ENCODE peak calls at places on chromosomes 7 and 10, in seven cellular contexts. H is fibroblast of pulmonary artery, B is foreskin fibroblast, E is SK-N-SH, S is NB4, M is prostate gland, C is heart right ventricle. G is an unnamed sample.
A peak's percentile ranks its signal among the peaks of the same experiment; 100 is the strongest.

GRCh38 chr10:112389147-112389822 is 15.4 kb downstream of the ACSL5 start:
- DNase-seq in H (peak; percentile 77), B (peak; percentile 58), E (no peak), S (peak; percentile 72), M (no peak), C (peak; percentile 35), G (peak; percentile 85)

GRCh38 chr7:93146465-93147127 is 1.6 kb downstream of the SAMD9L start:
- DNase-seq in H (no peak), B (no peak), E (no peak), S (peak; percentile 65), M (no peak), C (no peak), G (peak; percentile 18)

GRCh38 chr7:3214090-3214413 is 87.0 kb upstream of the SDK1 start:
- DNase-seq in H (no peak), B (no peak), E (no peak), S (no peak), M (no peak), C (no peak), G (no peak)

GRCh38 chr7:77565917-77566316 is 28.8 kb downstream of the PTPN12 start:
- DNase-seq in H (peak; percentile 76), B (peak; percentile 73), E (no peak), S (peak; percentile 81), M (no peak), C (no peak), G (peak; percentile 87)

GRCh38 chr10:122333037-122333436 is 41.5 kb upstream of the PLEKHA1 start:
- DNase-seq in H (no peak), B (no peak), E (no peak), S (no peak), M (no peak), C (no peak), G (no peak)

GRCh38 chr10:21726601-21727295 is 192.7 kb downstream of the MLLT10 start:
- DNase-seq in H (no peak), B (no peak), E (no peak), S (no peak), M (no peak), C (no peak), G (no peak)

GRCh38 chr10:131638481-131639278 is 262.1 kb upstream of the PPP2R2D start:
- DNase-seq in H (no peak), B (no peak), E (no peak), S (no peak), M (no peak), C (no peak), G (no peak)

GRCh38 chr10:87656431-87657072 is 3.1 kb upstream of the PAPSS2 start:
- DNase-seq in H (peak; percentile 74), B (no peak), E (peak; percentile 71), S (peak; percentile 65), M (no peak), C (peak; percentile 30), G (peak; percentile 70)

GRCh38 chr10:103504181-103504783 is 10.8 kb downstream of the NEURL1 start:
- DNase-seq in H (peak; percentile 96), B (peak; percentile 53), E (peak; percentile 27), S (peak; percentile 96), M (no peak), C (no peak), G (peak; percentile 93)

GRCh38 chr7:264541-265191 is 25.3 kb upstream of the FOXL3 start:
- DNase-seq in H (no peak), B (no peak), E (no peak), S (no peak), M (peak; percentile 47), C (no peak), G (no peak)

GRCh38 chr10:97099089-97099488 is 86.7 kb downstream of the SLIT1 start:
- DNase-seq in H (no peak), B (no peak), E (no peak), S (no peak), M (no peak), C (no peak), G (no peak)

GRCh38 chr10:97102441-97102840 is 83.3 kb downstream of the SLIT1 start:
- DNase-seq in H (no peak), B (no peak), E (no peak), S (no peak), M (no peak), C (peak; percentile 42), G (no peak)

GRCh38 chr10:97099868-97100267 is 85.9 kb downstream of the SLIT1 start:
- DNase-seq in H (no peak), B (no peak), E (no peak), S (no peak), M (no peak), C (no peak), G (no peak)

GRCh38 chr10:97100657-97101056 is 85.1 kb downstream of the SLIT1 start:
- DNase-seq in H (no peak), B (no peak), E (no peak), S (no peak), M (no peak), C (no peak), G (no peak)

DNA sequence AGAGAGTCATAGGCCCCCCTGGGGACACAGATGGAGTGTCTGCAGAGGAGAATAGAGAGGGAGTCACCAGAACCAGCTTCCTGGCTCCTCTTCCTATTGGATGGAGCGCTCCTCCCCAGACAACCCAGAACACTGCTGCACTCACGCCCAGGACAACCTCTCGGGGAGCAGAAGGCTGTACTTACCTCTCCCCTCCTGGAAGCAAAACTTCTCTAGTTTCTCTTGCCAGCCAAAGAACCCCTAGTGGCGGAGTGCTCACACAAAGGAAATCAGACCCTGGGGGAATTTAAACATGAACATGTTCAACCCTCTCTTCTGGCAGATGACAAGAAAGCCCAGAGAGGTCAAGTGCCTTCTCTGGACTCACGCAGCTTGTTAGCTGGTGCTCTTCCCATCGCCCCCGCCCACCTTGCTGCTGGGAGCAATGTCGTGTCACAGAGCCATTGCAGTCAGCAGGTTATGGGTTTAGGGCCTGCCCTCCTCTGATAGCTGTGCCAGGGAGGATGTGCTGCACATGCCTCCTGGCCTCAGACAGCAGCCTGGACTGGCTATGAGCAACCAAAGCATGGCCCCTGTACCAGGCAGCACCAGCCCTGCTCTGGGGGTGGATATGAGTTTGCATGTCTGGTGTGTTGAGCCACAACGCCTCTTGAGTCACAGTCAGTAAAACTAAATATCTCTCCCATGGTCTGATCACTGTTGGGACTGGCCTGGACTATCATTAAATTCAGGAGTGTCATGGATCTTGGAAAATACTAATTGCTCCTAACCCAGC is 84.4 kb downstream of the SLIT1 start:
- DNase-seq in H (no peak), B (no peak), E (no peak), S (peak; percentile 24), M (no peak), C (no peak), G (no peak)
- TF ChIP-seq CTCF in H (no peak), B (no peak), E (no peak), S (peak; percentile 26), M (no peak), C (no peak), G (no peak)

DNA sequence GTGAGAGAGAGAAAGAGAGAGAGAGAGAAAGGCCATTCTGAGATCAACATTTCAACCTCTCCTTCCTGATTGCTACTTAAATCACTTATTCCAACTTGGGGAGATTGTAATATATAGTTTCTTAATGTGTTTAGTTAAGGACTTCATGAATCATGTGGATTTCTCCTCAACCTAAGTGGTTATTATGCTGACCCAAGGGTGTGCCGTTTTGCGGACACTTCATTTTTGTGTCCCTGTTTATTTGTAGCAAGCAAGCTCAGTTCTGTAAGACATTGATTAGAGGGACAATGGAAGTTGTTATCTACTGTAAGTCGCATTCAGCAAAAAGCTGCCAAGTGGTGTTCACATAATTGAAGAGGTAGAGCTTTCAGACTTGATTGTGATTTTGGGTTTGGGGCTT is 20.0 kb upstream of the COL1A2 start:
- DNase-seq in H (peak; percentile 28), B (no peak), E (no peak), S (no peak), M (no peak), C (no peak), G (peak; percentile 68)
- H3K4me3 ChIP-seq in H (peak overlapping the region; percentile 49), B (peak overlapping the region; percentile 62), E (no peak overlapping the region), S (no peak overlapping the region), M (no peak overlapping the region), C (no peak overlapping the region), G (peak overlapping the region; percentile 21)

GRCh38 chr7:121605297-121605640 is 209.2 kb upstream of the FAM3C start:
- DNase-seq in H (peak; percentile 33), B (no peak), E (no peak), S (no peak), M (no peak), C (no peak), G (peak; percentile 48)
- TF ChIP-seq CTCF in H (peak; percentile 24), B (no peak), E (peak; percentile 29), S (no peak), M (peak; percentile 16), C (peak; percentile 15), G (peak; percentile 9)

DNA sequence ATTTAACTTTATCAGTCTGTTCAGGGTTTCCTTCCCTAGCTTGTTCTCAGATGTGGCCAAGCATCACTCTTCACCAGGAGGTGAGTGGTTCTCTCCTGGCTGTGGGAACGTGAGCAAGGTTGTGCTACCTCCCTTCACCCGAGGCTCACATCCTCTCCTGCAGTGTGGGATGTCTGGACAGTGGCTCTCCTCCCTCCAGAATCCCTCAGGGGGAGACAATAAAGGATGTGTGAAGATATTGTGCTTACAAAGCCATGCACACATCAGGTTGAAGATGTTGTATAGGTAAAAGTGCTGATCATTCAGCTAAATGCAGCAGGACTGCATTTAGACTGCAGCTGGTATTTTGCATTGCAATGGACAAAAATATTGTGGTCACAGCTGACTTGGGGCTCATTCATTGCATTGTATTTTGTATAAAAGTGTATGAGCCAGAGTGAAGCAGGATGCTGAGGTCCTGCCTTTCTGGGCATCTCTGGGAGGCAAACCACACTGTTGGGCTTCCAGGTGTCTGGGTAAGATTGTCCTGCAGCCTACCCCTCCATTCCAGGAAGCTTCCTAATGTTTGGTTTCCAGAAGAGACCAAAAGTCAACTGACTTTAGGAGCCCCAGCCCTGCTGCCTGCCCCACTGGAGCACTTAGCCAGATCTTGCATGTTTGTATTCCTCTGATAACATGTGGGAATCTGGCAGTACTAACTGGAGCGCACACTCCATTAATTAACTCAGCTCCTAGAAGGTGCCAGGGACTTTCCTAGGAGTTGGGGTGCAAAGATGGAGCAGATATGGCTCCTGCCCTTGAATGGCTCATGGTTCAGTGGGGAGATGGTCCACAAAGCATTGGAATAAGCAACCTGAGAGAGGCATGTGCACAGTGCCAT is 292.5 kb upstream of the ZNF32 start:
- DNase-seq in H (no peak), B (no peak), E (no peak), S (no peak), M (peak; percentile 1), C (no peak), G (no peak)
- H3K4me3 ChIP-seq in H (no peak overlapping the region), B (no peak overlapping the region), E (no peak overlapping the region), S (no peak overlapping the region), M (no peak overlapping the region), C (no peak overlapping the region), G (no peak overlapping the region)

GRCh38 chr10:114437456-114438292 is 33.4 kb upstream of the AFAP1L2 start:
- DNase-seq in H (peak; percentile 32), B (peak; percentile 5), E (peak; percentile 27), S (peak; percentile 12), M (no peak), C (no peak), G (peak; percentile 46)
- TF ChIP-seq CTCF in H (peak; percentile 57), B (peak; percentile 40), E (peak; percentile 54), S (peak; percentile 30), M (peak; percentile 66), C (peak; percentile 44), G (peak; percentile 60)

GRCh38 chr7:133079296-133079695 is 2.6 kb downstream of the CHCHD3 start:
- DNase-seq in H (no peak), B (no peak), E (no peak), S (no peak), M (no peak), C (no peak), G (no peak)
- H3K4me3 ChIP-seq in H (no peak overlapping the region), B (no peak overlapping the region), E (no peak overlapping the region), S (peak overlapping the region; percentile 97), M (no peak overlapping the region), C (no peak overlapping the region), G (no peak overlapping the region)